ENCODE peak calls at places on chromosome 15, in five cellular contexts. A, E, P, U and Q are unnamed samples. For H3K4me1, the result is how much of the 10 kb centered on the place peaks cover.

GRCh38 chr15:36612063-36612788 is 32.8 kb downstream of the CDIN1 start:
- DNase-seq in A (peak), E (no peak), P (peak), U (no peak), Q (no peak)

GRCh38 chr15:58966698-58967097 is 20.8 kb upstream of the RNF111 start:
- DNase-seq in A (no peak), E (no peak), P (no peak), U (no peak), Q (no peak)

GRCh38 chr15:49328941-49329340 is 94.1 kb upstream of the FGF7 start:
- DNase-seq in A (no peak), E (no peak), P (no peak), U (no peak), Q (no peak)

GRCh38 chr15:80984856-80985255 is 4.8 kb downstream of the MESD start:
- DNase-seq in A (no peak), E (no peak), P (no peak), U (no peak), Q (no peak)

GRCh38 chr15:67104453-67104852 is 39.1 kb downstream of the SMAD3 start:
- DNase-seq in A (no peak), E (no peak), P (no peak), U (no peak), Q (no peak)

GRCh38 chr15:45648521-45649200 is 13.8 kb downstream of the SQOR start:
- DNase-seq in A (peak), E (no peak), P (peak), U (no peak), Q (peak)

GRCh38 chr15:74725845-74726773 is 781 bp upstream of the CYP1A1 start:
- DNase-seq in A (no peak), E (peak), P (peak), U (no peak), Q (peak)

GRCh38 chr15:83830381-83830780 is 176.5 kb downstream of the ADAMTSL3 start:
- DNase-seq in A (no peak), E (no peak), P (no peak), U (no peak), Q (no peak)

GRCh38 chr15:92803852-92804609 is 96.1 kb upstream of the CHD2 start:
- DNase-seq in A (peak), E (peak), P (peak), U (peak), Q (peak)

GRCh38 chr15:101458908-101459578 is 30.5 kb downstream of the PCSK6 start:
- DNase-seq in A (no peak), E (no peak), P (no peak), U (no peak), Q (peak)

GRCh38 chr15:62450061-62450460 is 285.0 kb upstream of the C2CD4B start:
- DNase-seq in A (no peak), E (no peak), P (no peak), U (no peak), Q (no peak)

GRCh38 chr15:71562251-71562650 is 248.1 kb upstream of the NR2E3 start:
- DNase-seq in A (no peak), E (no peak), P (no peak), U (no peak), Q (no peak)

GRCh38 chr15:89114974-89115373 is 26.7 kb downstream of the ABHD2 start:
- DNase-seq in A (no peak), E (no peak), P (no peak), U (peak), Q (no peak)

DNA sequence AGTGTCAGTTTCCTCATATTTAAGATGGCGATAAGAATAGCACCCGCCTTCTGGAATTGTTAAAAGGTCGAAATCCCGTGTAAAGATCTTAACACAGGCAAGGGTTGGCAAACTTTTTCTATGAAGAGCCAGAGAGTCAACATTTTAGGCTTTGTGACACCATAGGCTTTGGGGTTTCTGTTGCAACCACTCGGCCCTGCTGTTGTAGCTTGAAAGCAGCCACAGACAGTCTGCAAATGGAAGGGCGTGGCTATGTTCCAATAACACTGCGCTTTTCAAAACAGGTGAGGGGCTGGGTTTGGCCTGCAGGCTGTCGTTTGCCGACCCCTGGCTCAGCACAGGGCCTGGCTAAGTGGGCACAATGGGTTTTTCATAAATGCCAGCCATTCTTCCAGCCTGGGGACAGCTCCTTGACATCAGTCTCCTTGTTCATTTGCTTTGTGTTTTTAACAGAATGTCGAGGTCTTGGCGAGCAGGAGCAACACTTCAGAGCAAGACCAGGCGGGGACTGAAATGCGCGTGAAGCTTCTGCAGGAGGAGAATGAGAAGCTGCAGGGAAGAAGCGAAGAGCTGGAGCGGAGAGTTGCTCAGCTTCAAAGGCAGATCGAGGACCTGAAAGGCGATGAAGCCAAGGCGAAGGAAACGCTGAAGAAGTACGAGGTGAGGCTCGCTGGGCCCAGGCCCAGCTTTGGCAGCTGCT is 75.2 kb upstream of the MYZAP start:
- DNase-seq in A (no peak), E (no peak), P (no peak), U (no peak), Q (no peak)
- H3K27ac ChIP-seq in A (no peak), E (no peak), P (no peak), U (no peak), Q (no peak)

DNA sequence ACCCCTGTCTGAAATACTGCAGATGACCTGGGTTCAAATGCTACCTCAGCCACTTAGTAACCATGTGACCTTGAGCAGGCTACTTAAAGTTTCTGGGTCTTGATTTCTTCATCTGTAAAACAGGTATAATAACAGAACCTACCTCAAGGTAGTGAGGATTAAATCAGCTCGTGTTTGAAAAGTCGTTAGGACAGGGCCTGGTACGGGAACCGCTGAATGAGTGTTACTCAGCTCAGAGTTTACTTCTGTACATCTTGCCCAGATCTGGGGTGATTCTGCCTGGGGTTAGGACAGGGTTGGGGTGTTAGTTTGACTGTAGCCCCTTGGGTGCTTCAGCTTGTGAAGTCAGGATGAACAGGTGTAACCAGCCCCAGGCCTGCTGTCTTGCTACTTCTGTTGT is 1.8 kb downstream of the SEMA4B start:
- DNase-seq in A (no peak), E (no peak), P (no peak), U (no peak), Q (no peak)
- H3K4me1 ChIP-seq in A (half or more), E (under half), P (under half), U (under half), Q (under half)

GRCh38 chr15:64141798-64142512 is 9.6 kb upstream of the SNX22 start:
- DNase-seq in A (no peak), E (no peak), P (no peak), U (no peak), Q (no peak)

GRCh38 chr15:64138542-64138941 is 13.0 kb upstream of the SNX22 start:
- DNase-seq in A (no peak), E (no peak), P (no peak), U (no peak), Q (no peak)

GRCh38 chr15:64133619-64134018 is 17.9 kb upstream of the SNX22 start:
- DNase-seq in A (no peak), E (no peak), P (no peak), U (no peak), Q (no peak)

GRCh38 chr15:64134322-64134829 is 17.2 kb upstream of the SNX22 start:
- DNase-seq in A (no peak), E (peak), P (no peak), U (peak), Q (no peak)

DNA sequence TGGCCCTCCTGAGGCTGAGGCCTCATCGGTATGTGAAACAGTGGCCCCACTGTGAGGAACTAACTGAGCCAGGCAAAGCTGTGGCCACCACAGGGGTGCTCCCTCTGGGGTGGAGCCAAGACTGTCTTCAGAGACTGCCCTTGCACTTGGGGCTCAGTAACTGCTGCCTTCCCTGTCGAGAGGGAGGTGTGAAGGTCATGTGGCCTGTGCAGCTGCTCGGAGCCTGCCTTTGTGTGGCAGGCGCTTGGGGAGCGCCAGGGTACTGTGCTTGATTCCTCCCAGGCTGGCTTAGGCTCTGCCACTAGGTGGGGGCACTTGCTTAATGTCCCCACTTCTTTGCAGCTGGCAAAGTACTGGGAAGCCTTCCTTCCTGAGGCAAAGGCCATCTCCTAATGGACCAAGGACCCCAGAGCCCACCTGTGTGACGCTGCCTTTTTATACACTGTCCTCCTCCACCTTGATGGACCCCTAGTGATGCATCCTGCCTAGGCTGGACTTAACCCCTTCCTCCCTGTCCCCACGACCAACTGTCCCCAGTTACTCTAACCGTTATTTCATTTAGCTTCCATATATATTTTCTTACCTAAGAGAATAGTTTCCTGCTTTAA is 14.2 kb upstream of the SNX22 start:
- DNase-seq in A (no peak), E (no peak), P (no peak), U (no peak), Q (no peak)
- H3K27ac ChIP-seq in A (no peak), E (peak), P (no peak), U (no peak), Q (no peak)

GRCh38 chr15:68815598-68815997 is 5.1 kb downstream of the ANP32A start:
- DNase-seq in A (no peak), E (no peak), P (no peak), U (no peak), Q (no peak)
- H3K4me1 ChIP-seq in A (under half), E (under half), P (under half), U (under half), Q (half or more)